ENCODE peak calls at places on chromosomes 4 and X, in five cellular contexts. X is AG09319, O is upper lobe of right lung, U is body of pancreas, K is lower leg skin. P is an unnamed sample.

GRCh38 chr4:156906325-156906724 is 65.3 kb downstream of the PDGFC start:
- DNase-seq in X (no peak), K (no peak), O (no peak), U (no peak), P (no peak)

GRCh38 chrX:45295587-45295986 is 94.9 kb upstream of the DIPK2B start:
- DNase-seq in U (peak; percentile 17), O (no peak), K (no peak), X (peak; percentile 7), P (peak; percentile 34)

GRCh38 chr4:173505924-173506779 is 23.9 kb downstream of the HAND2 start:
- DNase-seq in O (no peak), K (no peak), U (peak; percentile 73), X (no peak), P (peak; percentile 66)

GRCh38 chr4:66640216-66640615 is 905.1 kb downstream of the CENPC start:
- DNase-seq in K (no peak), X (no peak), O (no peak), U (no peak), P (no peak)

GRCh38 chrX:21658152-21658737 is at the start of gene KLHL34:
- DNase-seq in X (no peak), O (no peak), U (no peak), K (no peak), P (peak; percentile 19)

GRCh38 chr4:31768756-31769155 is 1048.6 kb downstream of the PCDH7 start:
- DNase-seq in K (no peak), U (no peak), O (no peak), X (no peak), P (no peak)

GRCh38 chrX:110698696-110699095 is 96.9 kb downstream of the CHRDL1 start:
- DNase-seq in K (no peak), U (no peak), O (no peak), X (no peak), P (no peak)

GRCh38 chr4:169869487-169869886 is 111.7 kb upstream of the HPF1 start:
- DNase-seq in O (no peak), K (no peak), U (no peak), X (no peak), P (no peak)

GRCh38 chr4:42954925-42955669 is 62.6 kb downstream of the GRXCR1 start:
- DNase-seq in K (no peak), X (no peak), O (no peak), U (peak; percentile 43), P (no peak)

GRCh38 chrX:74251006-74251930 is 52.7 kb upstream of the ZCCHC13 start:
- DNase-seq in K (no peak), X (peak; percentile 43), U (no peak), O (no peak), P (peak; percentile 18)

GRCh38 chrX:48573690-48574269 is 504 bp upstream of the RBM3 start:
- DNase-seq in U (peak; percentile 31), K (peak; percentile 58), O (no peak), X (no peak), P (no peak)

GRCh38 chr4:99614491-99614890 is 39.9 kb downstream of the MTTP start:
- DNase-seq in X (no peak), K (no peak), O (no peak), U (no peak), P (no peak)

GRCh38 chr4:112181358-112182000 is 36.2 kb downstream of the FAM241A start:
- DNase-seq in O (no peak), X (no peak), K (no peak), U (no peak), P (no peak)

GRCh38 chr4:119835511-119835910 is 206.9 kb upstream of the PDE5A start:
- DNase-seq in K (no peak), X (no peak), O (no peak), U (no peak), P (no peak)

GRCh38 chr4:27861802-27862201 is 1001.2 kb downstream of the STIM2 start:
- DNase-seq in X (no peak), U (no peak), O (no peak), K (no peak), P (no peak)

GRCh38 chr4:27861381-27861787 is 1000.7 kb downstream of the STIM2 start:
- DNase-seq in K (no peak), U (peak; percentile 36), X (no peak), O (no peak), P (peak; percentile 13)
- TF ChIP-seq CTCF in K (no peak), U (peak; percentile 43), X (peak; percentile 35), O (peak; percentile 45), P (peak; percentile 25)

DNA sequence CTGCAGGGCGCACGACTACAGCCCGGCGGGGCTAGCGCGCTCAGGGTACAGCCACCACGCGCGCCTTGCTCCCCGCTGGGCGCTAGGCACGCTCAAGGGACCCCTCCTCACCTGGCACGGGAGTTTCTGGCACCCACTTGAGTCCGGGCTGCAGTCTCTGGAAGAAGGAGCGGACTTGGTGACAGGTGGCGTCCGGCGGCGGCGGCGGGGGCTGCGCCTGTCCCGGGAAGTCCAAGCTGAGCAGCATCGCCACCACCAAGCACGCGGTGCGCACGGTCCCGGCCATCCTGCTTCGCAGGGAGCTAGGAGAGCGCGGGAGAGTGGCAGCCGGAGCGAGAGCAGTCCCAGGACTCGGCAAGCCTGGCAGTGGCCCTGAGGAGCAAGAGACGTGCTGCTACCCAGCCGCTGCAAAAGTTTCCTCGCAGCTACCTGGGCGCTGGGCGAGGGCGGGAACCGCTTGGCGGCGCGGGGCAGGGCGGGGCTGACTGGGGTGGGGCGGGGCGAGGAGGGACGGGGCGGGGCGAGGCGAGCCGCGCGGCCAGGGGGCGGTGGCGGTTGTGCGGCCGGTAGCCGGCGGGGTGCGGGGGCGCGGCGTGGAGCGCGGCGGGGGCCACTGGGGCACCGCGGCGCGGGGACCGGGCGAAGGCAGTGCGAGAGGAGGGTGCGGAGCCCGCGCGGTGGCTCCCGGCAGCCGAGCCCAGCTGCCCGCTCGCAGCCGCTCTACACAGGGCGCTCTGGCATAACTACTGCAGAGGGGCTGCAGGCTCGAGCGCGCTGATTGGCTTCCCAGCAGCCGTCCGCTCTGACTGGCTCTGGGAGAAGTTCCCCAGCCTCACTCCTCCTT is at the start of gene GPC3:
- DNase-seq in U (peak; percentile 66), O (peak; percentile 63), X (no peak), K (no peak), P (peak; percentile 55)
- TF ChIP-seq CTCF in U (no peak), O (no peak), X (no peak), K (no peak), P (no peak)

DNA sequence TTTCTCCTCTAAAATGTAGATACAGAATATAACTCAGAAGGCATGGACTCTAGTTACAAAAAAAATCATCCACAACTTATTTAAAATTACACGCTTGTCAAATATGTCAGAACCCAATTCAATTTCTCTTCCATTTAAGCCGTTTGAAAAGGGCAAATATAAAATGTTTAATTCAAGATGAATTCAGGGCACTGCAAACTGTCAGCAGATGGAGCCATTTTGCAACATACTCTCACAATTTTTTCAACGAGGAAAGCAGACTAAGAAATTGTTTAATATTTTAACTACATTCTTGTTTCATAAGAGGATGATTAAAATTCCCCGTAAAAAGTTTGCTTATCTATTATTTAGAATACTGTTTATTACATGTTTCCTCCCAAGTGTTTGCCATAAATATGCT is 321.3 kb upstream of the CPXCR1 start:
- DNase-seq in O (no peak), K (no peak), X (no peak), U (no peak), P (no peak)
- TF ChIP-seq CTCF in O (no peak), K (no peak), X (no peak), U (no peak), P (no peak)

GRCh38 chr4:124712417-124713212 is at the start of gene ANKRD50:
- DNase-seq in U (peak; percentile 90), K (peak; percentile 86), O (peak; percentile 95), X (peak; percentile 96), P (peak; percentile 88)

GRCh38 chr4:124713213-124713592 is 671 bp upstream of the ANKRD50 start:
- DNase-seq in O (peak; percentile 82), X (peak; percentile 61), U (peak; percentile 76), K (peak; percentile 51), P (peak; percentile 70)

GRCh38 chr4:124710253-124710849 is 2.2 kb downstream of the ANKRD50 start:
- DNase-seq in K (no peak), X (no peak), O (no peak), U (no peak), P (no peak)

GRCh38 chr4:124710911-124711310 is 1.6 kb downstream of the ANKRD50 start:
- DNase-seq in U (peak; percentile 18), K (peak; percentile 30), O (no peak), X (no peak), P (no peak)

DNA sequence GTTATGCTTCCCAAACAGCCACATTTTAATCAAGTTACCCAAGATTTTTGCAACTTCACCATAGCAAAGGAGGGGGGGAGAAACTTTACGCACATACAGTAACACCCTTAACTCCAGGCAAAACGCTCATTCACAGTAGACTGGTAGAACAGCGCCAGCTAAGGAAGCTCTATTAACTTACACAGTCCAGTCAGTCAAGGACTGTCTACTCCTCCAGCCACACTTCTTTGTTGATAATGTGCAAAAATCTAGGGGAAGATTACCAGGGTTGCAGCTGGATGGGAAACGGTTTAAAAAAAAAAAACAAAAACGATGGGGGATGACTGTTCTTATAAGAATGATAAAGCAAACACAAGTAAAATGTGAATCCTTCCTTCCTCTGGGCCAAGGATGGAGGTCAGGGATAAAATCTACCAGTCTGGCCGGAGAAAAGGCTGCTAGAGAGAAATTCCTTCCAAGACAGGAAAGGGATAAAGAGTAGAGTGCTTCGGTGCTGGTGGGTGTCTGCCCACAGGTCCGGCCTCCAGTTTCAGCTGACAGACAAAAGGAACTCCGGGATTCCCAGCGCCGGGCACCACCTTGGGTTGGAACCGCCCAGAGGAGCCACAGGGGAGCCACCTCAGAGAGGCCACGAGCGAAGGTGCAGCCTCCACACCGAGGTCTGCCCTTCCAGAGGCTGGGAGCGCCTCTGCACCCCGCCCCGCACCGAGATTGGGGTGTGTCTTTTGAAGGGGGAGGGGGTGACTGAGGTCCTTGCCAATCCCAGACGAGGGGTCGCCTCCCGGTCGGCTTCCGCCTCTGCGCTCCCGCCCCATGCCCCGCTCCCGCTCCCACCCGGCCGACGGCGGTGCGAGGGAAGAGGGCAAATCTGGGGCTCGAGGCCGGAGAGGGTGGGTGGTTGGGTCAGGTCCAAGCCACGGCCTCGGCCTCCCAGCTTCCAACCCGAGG is 789 bp downstream of the ANKRD50 start:
- DNase-seq in U (peak; percentile 59), K (peak; percentile 43), O (peak; percentile 82), X (peak; percentile 44), P (peak; percentile 77)
- TF ChIP-seq CTCF in U (peak; percentile 23), K (no peak), O (peak; percentile 16), X (peak; percentile 35), P (no peak)

GRCh38 chrX:102129473-102129872 is 4.0 kb downstream of the TCEAL2 start:
- DNase-seq in X (no peak), K (no peak), U (no peak), O (no peak), P (no peak)
- TF ChIP-seq CTCF in X (peak; percentile 42), K (no peak), U (peak; percentile 49), O (peak; percentile 30), P (no peak)

GRCh38 chr4:175443547-175443946 is 368.5 kb downstream of the GPM6A start:
- DNase-seq in X (no peak), U (no peak), O (no peak), K (no peak), P (no peak)
- TF ChIP-seq CTCF in X (no peak), U (no peak), O (no peak), K (no peak), P (no peak)

GRCh38 chrX:113058634-113059033 is 218.0 kb upstream of the AMOT start:
- DNase-seq in O (no peak), U (no peak), X (peak; percentile 67), K (no peak), P (no peak)
- TF ChIP-seq CTCF in O (no peak), U (no peak), X (no peak), K (no peak), P (no peak)

GRCh38 chr4:153013202-153013988 is 77.3 kb downstream of the FHDC1 start:
- DNase-seq in O (no peak), U (no peak), K (no peak), X (no peak), P (no peak)
- TF ChIP-seq CTCF in O (no peak), U (no peak), K (no peak), X (no peak), P (no peak)